ENCODE peak calls at places on chromosome 18, in seven cellular contexts. One of them, this sample, is unnamed.

GRCh38 chr18:55751476-55751875 is 163.5 kb upstream of the TCF4 start:
- DNase-seq in neuronal stem cell: no peak
- DNase-seq in mesenchymal stem cell: no peak
- DNase-seq in trophoblast cell: no peak
- DNase-seq in mesendoderm: no peak
- DNase-seq in H1: no peak
- DNase-seq in IMR-90: no peak
- DNase-seq in this sample: no peak

GRCh38 chr18:75213610-75214009 is 3.0 kb downstream of the TSHZ1 start:
- DNase-seq in neuronal stem cell: no peak
- DNase-seq in mesenchymal stem cell: no peak
- DNase-seq in trophoblast cell: no peak
- DNase-seq in H1: no peak
- DNase-seq in mesendoderm: no peak
- DNase-seq in IMR-90: peak
- DNase-seq in this sample: no peak

GRCh38 chr18:49044898-49045297 is 94.1 kb upstream of the SMAD7 start:
- DNase-seq in mesendoderm: no peak
- DNase-seq in IMR-90: no peak
- DNase-seq in mesenchymal stem cell: no peak
- DNase-seq in neuronal stem cell: no peak
- DNase-seq in H1: no peak
- DNase-seq in trophoblast cell: no peak
- DNase-seq in this sample: no peak

GRCh38 chr18:41134426-41134825 is 820.6 kb upstream of the PIK3C3 start:
- DNase-seq in trophoblast cell: peak
- DNase-seq in H1: no peak
- DNase-seq in IMR-90: peak
- DNase-seq in mesenchymal stem cell: peak
- DNase-seq in neuronal stem cell: no peak
- DNase-seq in mesendoderm: peak
- DNase-seq in this sample: no peak

GRCh38 chr18:9404565-9405060 is 70.0 kb downstream of the TWSG1 start:
- DNase-seq in H1: no peak
- DNase-seq in mesenchymal stem cell: no peak
- DNase-seq in trophoblast cell: peak
- DNase-seq in IMR-90: no peak
- DNase-seq in neuronal stem cell: no peak
- DNase-seq in mesendoderm: no peak
- DNase-seq in this sample: no peak

GRCh38 chr18:54033087-54033486 is 191.4 kb downstream of the MBD2 start:
- DNase-seq in H1: no peak
- DNase-seq in mesendoderm: peak
- DNase-seq in trophoblast cell: no peak
- DNase-seq in IMR-90: no peak
- DNase-seq in mesenchymal stem cell: no peak
- DNase-seq in neuronal stem cell: no peak
- DNase-seq in this sample: no peak

GRCh38 chr18:11607897-11608296 is 1.5 kb upstream of the SLC35G4 start:
- DNase-seq in mesenchymal stem cell: no peak
- DNase-seq in neuronal stem cell: no peak
- DNase-seq in trophoblast cell: no peak
- DNase-seq in IMR-90: no peak
- DNase-seq in H1: no peak
- DNase-seq in mesendoderm: peak
- DNase-seq in this sample: no peak

GRCh38 chr18:51195602-51196115 is 1.8 kb downstream of the MEX3C start:
- DNase-seq in trophoblast cell: no peak
- DNase-seq in H1: peak
- DNase-seq in neuronal stem cell: peak
- DNase-seq in mesendoderm: peak
- DNase-seq in mesenchymal stem cell: peak
- DNase-seq in IMR-90: peak
- DNase-seq in this sample: peak

GRCh38 chr18:394997-395383 is 105.5 kb downstream of the COLEC12 start:
- DNase-seq in neuronal stem cell: no peak
- DNase-seq in trophoblast cell: peak
- DNase-seq in mesenchymal stem cell: peak
- DNase-seq in H1: no peak
- DNase-seq in IMR-90: peak
- DNase-seq in mesendoderm: peak
- DNase-seq in this sample: no peak

GRCh38 chr18:79690586-79691482 is 11.2 kb downstream of the CTDP1 start:
- DNase-seq in IMR-90: no peak
- DNase-seq in neuronal stem cell: no peak
- DNase-seq in mesendoderm: no peak
- DNase-seq in mesenchymal stem cell: no peak
- DNase-seq in H1: no peak
- DNase-seq in trophoblast cell: no peak
- DNase-seq in this sample: no peak

GRCh38 chr18:63177822-63178525 is 141.6 kb downstream of the BCL2 start:
- DNase-seq in H1: no peak
- DNase-seq in mesenchymal stem cell: no peak
- DNase-seq in neuronal stem cell: no peak
- DNase-seq in mesendoderm: no peak
- DNase-seq in IMR-90: no peak
- DNase-seq in trophoblast cell: no peak
- DNase-seq in this sample: no peak

GRCh38 chr18:39037925-39038324 is 1472.3 kb upstream of the CELF4 start:
- DNase-seq in H1: no peak
- DNase-seq in neuronal stem cell: no peak
- DNase-seq in mesendoderm: no peak
- DNase-seq in trophoblast cell: no peak
- DNase-seq in mesenchymal stem cell: no peak
- DNase-seq in IMR-90: no peak
- DNase-seq in this sample: no peak

GRCh38 chr18:3454365-3455089 is 4.6 kb downstream of the TGIF1 start:
- DNase-seq in H1: no peak
- DNase-seq in IMR-90: peak
- DNase-seq in mesenchymal stem cell: peak
- DNase-seq in trophoblast cell: peak
- DNase-seq in mesendoderm: peak
- DNase-seq in neuronal stem cell: peak
- DNase-seq in this sample: peak

GRCh38 chr18:33210575-33211189 is 229.8 kb downstream of the CCDC178 start:
- DNase-seq in H1: no peak
- DNase-seq in mesendoderm: peak
- DNase-seq in trophoblast cell: no peak
- DNase-seq in mesenchymal stem cell: peak
- DNase-seq in IMR-90: peak
- DNase-seq in neuronal stem cell: no peak
- DNase-seq in this sample: peak

GRCh38 chr18:74525741-74526140 is 8.6 kb upstream of the CNDP1 start:
- DNase-seq in H1: no peak
- DNase-seq in mesendoderm: no peak
- DNase-seq in IMR-90: no peak
- DNase-seq in trophoblast cell: no peak
- DNase-seq in mesenchymal stem cell: no peak
- DNase-seq in neuronal stem cell: no peak
- DNase-seq in this sample: peak

GRCh38 chr18:62571648-62572047 is 48.8 kb downstream of the ZCCHC2 start:
- DNase-seq in IMR-90: no peak
- DNase-seq in neuronal stem cell: no peak
- DNase-seq in H1: no peak
- DNase-seq in mesenchymal stem cell: no peak
- DNase-seq in mesendoderm: no peak
- DNase-seq in trophoblast cell: no peak
- DNase-seq in this sample: no peak

GRCh38 chr18:55748227-55748738 is 160.3 kb upstream of the TCF4 start:
- DNase-seq in trophoblast cell: peak
- DNase-seq in mesendoderm: peak
- DNase-seq in mesenchymal stem cell: no peak
- DNase-seq in H1: no peak
- DNase-seq in neuronal stem cell: no peak
- DNase-seq in IMR-90: no peak
- DNase-seq in this sample: no peak

GRCh38 chr18:23935804-23936203 is 78.8 kb upstream of the TTC39C start:
- DNase-seq in mesenchymal stem cell: no peak
- DNase-seq in mesendoderm: no peak
- DNase-seq in trophoblast cell: no peak
- DNase-seq in IMR-90: no peak
- DNase-seq in neuronal stem cell: no peak
- DNase-seq in H1: no peak
- DNase-seq in this sample: no peak

GRCh38 chr18:41870191-41870590 is 84.8 kb upstream of the PIK3C3 start:
- DNase-seq in H1: no peak
- DNase-seq in mesendoderm: no peak
- DNase-seq in neuronal stem cell: no peak
- DNase-seq in IMR-90: no peak
- DNase-seq in mesenchymal stem cell: no peak
- DNase-seq in trophoblast cell: no peak
- DNase-seq in this sample: no peak

GRCh38 chr18:48817021-48817461 is 133.7 kb downstream of the SMAD7 start:
- DNase-seq in IMR-90: no peak
- DNase-seq in H1: peak
- DNase-seq in mesendoderm: no peak
- DNase-seq in trophoblast cell: no peak
- DNase-seq in neuronal stem cell: no peak
- DNase-seq in mesenchymal stem cell: no peak
- DNase-seq in this sample: peak

GRCh38 chr18:74256190-74256589 is 35.6 kb downstream of the CYB5A start:
- DNase-seq in mesendoderm: peak
- DNase-seq in H1: no peak
- DNase-seq in mesenchymal stem cell: no peak
- DNase-seq in IMR-90: no peak
- DNase-seq in trophoblast cell: no peak
- DNase-seq in neuronal stem cell: peak
- DNase-seq in this sample: no peak

GRCh38 chr18:72762505-72763122 is 105.2 kb downstream of the NETO1 start:
- DNase-seq in IMR-90: peak
- DNase-seq in mesendoderm: peak
- DNase-seq in neuronal stem cell: peak
- DNase-seq in H1: no peak
- DNase-seq in mesenchymal stem cell: peak
- DNase-seq in trophoblast cell: no peak
- DNase-seq in this sample: no peak

GRCh38 chr18:37577051-37577611 is 11.5 kb upstream of the CELF4 start:
- DNase-seq in H1: peak
- DNase-seq in neuronal stem cell: no peak
- DNase-seq in trophoblast cell: no peak
- DNase-seq in IMR-90: no peak
- DNase-seq in mesendoderm: peak
- DNase-seq in mesenchymal stem cell: no peak
- DNase-seq in this sample: peak

GRCh38 chr18:46239549-46239948 is 135.4 kb downstream of the HAUS1 start:
- DNase-seq in neuronal stem cell: no peak
- DNase-seq in mesendoderm: no peak
- DNase-seq in trophoblast cell: no peak
- DNase-seq in IMR-90: no peak
- DNase-seq in H1: no peak
- DNase-seq in mesenchymal stem cell: no peak
- DNase-seq in this sample: no peak

GRCh38 chr18:71443726-71444480 is 1100.2 kb downstream of the CBLN2 start:
- DNase-seq in H1: no peak
- DNase-seq in neuronal stem cell: no peak
- DNase-seq in mesenchymal stem cell: no peak
- DNase-seq in trophoblast cell: no peak
- DNase-seq in mesendoderm: peak
- DNase-seq in IMR-90: no peak
- DNase-seq in this sample: no peak

GRCh38 chr18:12990128-12990485 is 1.1 kb upstream of the CEP192 start:
- DNase-seq in mesendoderm: no peak
- DNase-seq in mesenchymal stem cell: peak
- DNase-seq in H1: no peak
- DNase-seq in IMR-90: no peak
- DNase-seq in trophoblast cell: no peak
- DNase-seq in neuronal stem cell: no peak
- DNase-seq in this sample: no peak
- H3K23ac ChIP-seq in mesendoderm: peak
- H3K23ac ChIP-seq in mesenchymal stem cell: no peak
- H3K23ac ChIP-seq in H1: no peak
- H3K23ac ChIP-seq in IMR-90: peak
- H3K23ac ChIP-seq in trophoblast cell: peak
- H3K23ac ChIP-seq in neuronal stem cell: no peak
- H3K23ac ChIP-seq in this sample: no peak

DNA sequence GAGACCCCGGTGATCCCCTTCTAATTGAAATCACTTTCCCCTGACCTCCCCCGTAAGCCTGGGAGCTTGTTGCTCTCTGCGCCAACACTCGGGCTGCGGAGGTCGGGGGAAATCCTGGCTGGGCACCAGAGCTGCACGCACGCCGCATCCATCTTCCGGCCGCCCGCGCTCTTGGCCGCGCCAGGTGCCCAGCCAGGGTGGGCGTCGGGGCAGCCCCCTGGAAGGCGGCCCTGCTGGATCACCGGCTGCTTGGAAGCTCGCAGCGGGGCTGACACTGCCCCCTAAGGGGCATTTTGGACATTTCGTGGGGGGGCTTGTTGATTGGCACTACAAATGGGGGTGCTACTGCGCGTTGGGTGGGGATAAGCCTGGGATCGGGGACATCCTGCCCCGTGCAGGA is 280.3 kb upstream of the SKOR2 start:
- DNase-seq in mesenchymal stem cell: no peak
- DNase-seq in mesendoderm: no peak
- DNase-seq in IMR-90: no peak
- DNase-seq in trophoblast cell: no peak
- DNase-seq in H1: peak
- DNase-seq in neuronal stem cell: no peak
- DNase-seq in this sample: peak
- H3K23ac ChIP-seq in mesenchymal stem cell: no peak
- H3K23ac ChIP-seq in mesendoderm: no peak
- H3K23ac ChIP-seq in IMR-90: no peak
- H3K23ac ChIP-seq in trophoblast cell: no peak
- H3K23ac ChIP-seq in H1: no peak
- H3K23ac ChIP-seq in neuronal stem cell: no peak
- H3K23ac ChIP-seq in this sample: no peak

GRCh38 chr18:31205273-31205672 is 42.6 kb upstream of the DSC1 start:
- DNase-seq in neuronal stem cell: no peak
- DNase-seq in trophoblast cell: no peak
- DNase-seq in IMR-90: no peak
- DNase-seq in H1: no peak
- DNase-seq in mesendoderm: no peak
- DNase-seq in mesenchymal stem cell: no peak
- DNase-seq in this sample: no peak
- H3K23ac ChIP-seq in neuronal stem cell: no peak
- H3K23ac ChIP-seq in trophoblast cell: no peak
- H3K23ac ChIP-seq in IMR-90: no peak
- H3K23ac ChIP-seq in H1: no peak
- H3K23ac ChIP-seq in mesendoderm: no peak
- H3K23ac ChIP-seq in mesenchymal stem cell: no peak
- H3K23ac ChIP-seq in this sample: no peak

GRCh38 chr18:7202119-7202680 is 28.7 kb upstream of the LRRC30 start:
- DNase-seq in IMR-90: no peak
- DNase-seq in trophoblast cell: peak
- DNase-seq in H1: no peak
- DNase-seq in mesendoderm: no peak
- DNase-seq in neuronal stem cell: no peak
- DNase-seq in mesenchymal stem cell: no peak
- DNase-seq in this sample: no peak

GRCh38 chr18:7201096-7201495 is 29.8 kb upstream of the LRRC30 start:
- DNase-seq in IMR-90: no peak
- DNase-seq in neuronal stem cell: no peak
- DNase-seq in trophoblast cell: peak
- DNase-seq in H1: no peak
- DNase-seq in mesendoderm: no peak
- DNase-seq in mesenchymal stem cell: no peak
- DNase-seq in this sample: no peak

GRCh38 chr18:7207366-7207765 is 23.5 kb upstream of the LRRC30 start:
- DNase-seq in IMR-90: no peak
- DNase-seq in mesendoderm: no peak
- DNase-seq in H1: no peak
- DNase-seq in mesenchymal stem cell: no peak
- DNase-seq in neuronal stem cell: no peak
- DNase-seq in trophoblast cell: no peak
- DNase-seq in this sample: no peak

GRCh38 chr18:7206231-7206630 is 24.7 kb upstream of the LRRC30 start:
- DNase-seq in neuronal stem cell: no peak
- DNase-seq in mesendoderm: no peak
- DNase-seq in trophoblast cell: no peak
- DNase-seq in H1: no peak
- DNase-seq in IMR-90: no peak
- DNase-seq in mesenchymal stem cell: no peak
- DNase-seq in this sample: no peak

GRCh38 chr18:7205346-7205745 is 25.5 kb upstream of the LRRC30 start:
- DNase-seq in mesenchymal stem cell: no peak
- DNase-seq in IMR-90: no peak
- DNase-seq in mesendoderm: no peak
- DNase-seq in trophoblast cell: no peak
- DNase-seq in H1: no peak
- DNase-seq in neuronal stem cell: no peak
- DNase-seq in this sample: no peak
- H3K23ac ChIP-seq in mesenchymal stem cell: no peak
- H3K23ac ChIP-seq in IMR-90: no peak
- H3K23ac ChIP-seq in mesendoderm: no peak
- H3K23ac ChIP-seq in trophoblast cell: no peak
- H3K23ac ChIP-seq in H1: no peak
- H3K23ac ChIP-seq in neuronal stem cell: no peak
- H3K23ac ChIP-seq in this sample: no peak